ENCODE peak calls at places on chromosomes 11 and 22, in four cellular contexts. O, B, M and W are unnamed samples.

GRCh38 chr22:36755316-36755715 is 20.6 kb downstream of the IFT27 start:
- DNase-seq in M (peak), O (no peak), B (no peak), W (no peak)

GRCh38 chr11:78714539-78714938 is 139.9 kb upstream of the NARS2 start:
- DNase-seq in B (no peak), M (no peak), O (no peak), W (no peak)

GRCh38 chr11:130599073-130599654 is 150.7 kb downstream of the ADAMTS15 start:
- DNase-seq in B (peak), O (peak), M (no peak), W (no peak)

GRCh38 chr11:43547900-43548381 is 132.6 kb upstream of the HSD17B12 start:
- DNase-seq in M (peak), B (peak), O (no peak), W (no peak)

GRCh38 chr11:122703541-122704272 is 48.2 kb downstream of the UBASH3B start:
- DNase-seq in M (no peak), B (no peak), O (no peak), W (no peak)

GRCh38 chr11:83924987-83925542 is 638.9 kb upstream of the CCDC90B start:
- DNase-seq in B (no peak), O (no peak), M (no peak), W (no peak)

GRCh38 chr22:23306438-23306921 is 126.2 kb downstream of the BCR start:
- DNase-seq in O (peak), B (no peak), M (peak), W (peak)

GRCh38 chr11:14202263-14203173 is 156.5 kb downstream of the RRAS2 start:
- DNase-seq in M (no peak), O (no peak), B (no peak), W (no peak)

GRCh38 chr11:122100222-122101080 is 15.6 kb downstream of the BLID start:
- DNase-seq in M (peak), B (peak), O (peak), W (no peak)

GRCh38 chr11:76236092-76237026 is 30.1 kb upstream of the WNT11 start:
- DNase-seq in M (no peak), O (peak), B (no peak), W (peak)

GRCh38 chr11:102338479-102339010 is 8.5 kb upstream of the BIRC2 start:
- DNase-seq in B (no peak), M (no peak), O (no peak), W (no peak)

GRCh38 chr11:36431429-36432092 is 78.5 kb downstream of the TRAF6 start:
- DNase-seq in M (no peak), B (peak), O (peak), W (peak)

GRCh38 chr22:46578824-46579561 is 41.2 kb upstream of the GRAMD4 start:
- DNase-seq in O (peak), B (peak), M (no peak), W (no peak)

GRCh38 chr22:35930933-35931332 is 97.7 kb downstream of the RBFOX2 start:
- DNase-seq in O (no peak), B (peak), M (no peak), W (peak)

GRCh38 chr11:33687733-33688479 is 12.7 kb downstream of the C11orf91 start:
- DNase-seq in O (peak), M (no peak), B (peak), W (peak)
- H3K27ac ChIP-seq in O (no peak), M (no peak), B (no peak), W (no peak)

GRCh38 chr22:19291218-19291579 is 320 bp downstream of the CLTCL1 start:
- DNase-seq in O (peak), M (peak), B (peak), W (no peak)

GRCh38 chr22:19289475-19290161 is 1.9 kb downstream of the CLTCL1 start:
- DNase-seq in O (no peak), M (no peak), B (no peak), W (peak)

GRCh38 chr22:19292262-19293230 is 1.0 kb upstream of the CLTCL1 start:
- DNase-seq in B (peak), M (no peak), O (peak), W (no peak)

GRCh38 chr22:19291580-19292261 is at the start of gene CLTCL1:
- DNase-seq in O (peak), B (peak), M (peak), W (peak)

DNA sequence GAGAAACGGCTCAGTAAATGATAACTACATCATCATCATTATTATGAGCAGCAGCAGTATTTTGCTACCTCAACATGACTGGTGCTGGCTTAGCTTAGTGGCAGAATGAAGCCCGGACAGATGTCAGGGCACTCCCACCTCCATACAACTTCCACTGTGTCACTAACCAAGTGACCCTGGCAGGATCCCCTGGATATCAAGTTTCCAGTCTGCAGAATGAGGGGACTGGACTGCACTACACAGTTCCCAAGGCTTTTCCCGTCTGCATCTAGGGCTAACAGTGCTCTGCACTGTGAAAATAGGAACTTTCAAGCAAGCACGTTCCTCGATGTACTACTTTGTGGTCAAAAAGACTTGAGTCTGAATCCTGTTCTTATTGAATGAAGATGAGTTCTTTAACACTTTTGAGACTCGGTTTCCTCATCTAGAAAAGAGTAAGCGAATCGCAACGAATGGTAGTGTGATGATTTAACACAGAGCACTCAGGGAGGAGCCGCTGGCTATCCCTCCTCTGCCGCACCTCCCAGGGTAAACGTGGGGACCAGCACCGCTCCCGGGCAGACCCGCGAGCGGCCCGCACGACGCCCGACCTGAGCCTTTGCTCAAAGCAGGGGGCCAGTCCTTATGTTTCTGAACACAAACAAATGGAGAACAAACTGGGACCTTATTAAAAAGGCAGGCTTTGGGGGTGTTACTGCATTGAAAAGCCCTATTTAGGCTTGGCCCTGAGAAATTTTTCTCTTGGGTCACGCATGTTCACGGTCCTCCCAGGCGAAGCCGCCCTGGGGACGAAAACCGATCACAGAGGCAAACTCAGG is 910 bp downstream of the CLTCL1 start:
- DNase-seq in O (no peak), B (no peak), M (no peak), W (no peak)
- H3K4me3 ChIP-seq in O (peak), B (peak), M (peak), W (peak)

GRCh38 chr11:29328961-29329441 is 687.8 kb downstream of the KCNA4 start:
- DNase-seq in B (no peak), M (no peak), O (no peak), W (peak)
- TF ChIP-seq CTCF in B (peak), M (peak), O (peak), W (peak)

GRCh38 chr11:69157822-69158231 is 2.1 kb downstream of the SMIM38 start:
- DNase-seq in M (no peak), B (no peak), O (no peak), W (no peak)

GRCh38 chr11:69156218-69156639 is 494 bp downstream of the SMIM38 start:
- DNase-seq in O (no peak), M (no peak), B (peak), W (no peak)

GRCh38 chr11:69158301-69159152 is 2.8 kb downstream of the SMIM38 start:
- DNase-seq in O (no peak), M (no peak), B (no peak), W (no peak)

GRCh38 chr11:69156673-69157155 is 979 bp downstream of the SMIM38 start:
- DNase-seq in O (no peak), B (peak), M (no peak), W (no peak)

DNA sequence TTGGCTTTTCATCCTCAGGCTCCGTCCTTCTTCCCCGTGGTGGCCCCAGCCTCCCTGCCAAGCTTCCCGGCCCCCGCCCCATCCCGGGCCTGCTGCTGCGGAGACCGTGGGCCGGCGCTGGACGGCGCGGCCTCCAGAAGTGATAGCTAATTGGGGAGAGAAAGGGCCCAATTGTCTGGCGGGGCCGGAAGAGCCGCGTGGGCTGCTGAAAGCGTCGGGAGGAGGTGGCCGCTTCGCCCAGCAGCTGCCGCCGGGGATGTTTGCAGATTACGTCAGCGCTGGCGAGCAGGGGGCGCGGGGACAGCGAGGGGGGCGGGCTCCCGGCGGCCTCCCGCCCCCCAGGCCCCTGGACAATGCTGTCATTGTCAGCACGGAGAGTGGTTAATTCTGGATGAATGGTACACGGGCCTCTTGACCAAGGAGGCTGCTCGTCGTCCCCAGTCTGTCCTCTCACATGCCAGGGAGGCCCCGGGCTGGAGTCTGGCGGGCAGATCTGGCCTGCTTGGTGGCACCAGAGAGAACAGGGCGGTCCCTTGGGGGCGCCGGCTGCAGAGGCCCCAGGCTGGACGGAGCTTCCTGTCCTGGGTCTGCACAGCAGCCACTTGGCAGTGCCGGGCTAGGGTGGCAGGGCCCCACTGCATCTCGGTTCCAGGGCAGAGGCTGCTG is 1.6 kb downstream of the SMIM38 start:
- DNase-seq in O (no peak), B (peak), M (peak), W (no peak)
- H3K27ac ChIP-seq in O (peak), B (peak), M (peak), W (no peak)